ENCODE peak calls at places on chromosome 13, in nine cellular contexts. X is ELF-1; B is GDM1; P is NCI-H774; S is stimulated activated CD4-positive, alpha-beta T cell treated with anti-CD3 and anti-CD28 coated beads, Interleukin-12 subunit alpha, Interleukin-12 subunit beta, amount 100 ng/mL, for 4 hours; W is T-helper 22 cell; H is kidney tubule cell; K is astrocyte of the spinal cord; N is NCI-H460. U is an unnamed sample.

GRCh38 chr13:99766641-99767045 is 204.9 kb downstream of the ZIC5 start:
- DNase-seq in X (peak), B (no peak), P (no peak), S (no peak), W (no peak), H (peak), K (no peak), N (no peak), U (peak)

GRCh38 chr13:49561064-49561410 is 24.3 kb downstream of the RCBTB1 start:
- DNase-seq in X (peak), B (no peak), P (no peak), S (no peak), W (no peak), H (peak), K (no peak), N (no peak), U (peak)

GRCh38 chr13:65787087-65787486 is 1443.0 kb downstream of the PCDH9 start:
- DNase-seq in X (no peak), B (no peak), P (no peak), S (no peak), W (no peak), H (no peak), K (no peak), N (no peak), U (no peak)

GRCh38 chr13:82010780-82011179 is 1669.9 kb upstream of the SPRY2 start:
- DNase-seq in X (no peak), B (no peak), P (no peak), S (no peak), W (no peak), H (no peak), K (peak), N (no peak), U (no peak)

GRCh38 chr13:99617474-99618255 is 116.4 kb downstream of the TM9SF2 start:
- DNase-seq in X (peak), B (peak), P (peak), S (no peak), W (no peak), H (peak), K (peak), N (peak), U (peak)

GRCh38 chr13:58495668-58496067 is 864.1 kb downstream of the PCDH17 start:
- DNase-seq in X (no peak), B (no peak), P (no peak), S (no peak), W (no peak), H (no peak), K (no peak), N (no peak), U (peak)

GRCh38 chr13:50448535-50448981 is 394.9 kb downstream of the DLEU7 start:
- DNase-seq in X (no peak), B (no peak), P (peak), S (no peak), W (no peak), H (peak), K (no peak), N (no peak), U (peak)

GRCh38 chr13:50080158-50080855 is 65.1 kb downstream of the KCNRG start:
- DNase-seq in X (peak), B (no peak), P (peak), S (peak), W (peak), H (peak), K (peak), N (no peak), U (no peak)

GRCh38 chr13:106033634-106034033 is 501.8 kb downstream of the EFNB2 start:
- DNase-seq in X (no peak), B (no peak), P (no peak), S (no peak), W (no peak), H (no peak), K (peak), N (no peak), U (peak)

GRCh38 chr13:27549406-27549981 is 70.8 kb downstream of the LNX2 start:
- DNase-seq in X (no peak), B (no peak), P (peak), S (no peak), W (no peak), H (no peak), K (no peak), N (no peak), U (peak)

GRCh38 chr13:113742000-113742441 is 17.0 kb upstream of the TMEM255B start:
- DNase-seq in X (peak), B (no peak), P (no peak), S (no peak), W (no peak), H (peak), K (no peak), N (peak), U (peak)

GRCh38 chr13:46683879-46684278 is 113.1 kb downstream of the ESD start:
- DNase-seq in X (no peak), B (no peak), P (no peak), S (no peak), W (no peak), H (no peak), K (peak), N (no peak), U (no peak)

GRCh38 chr13:33870046-33870668 is 52.2 kb downstream of the RFC3 start:
- DNase-seq in X (no peak), B (no peak), P (peak), S (no peak), W (no peak), H (no peak), K (no peak), N (no peak), U (no peak)

GRCh38 chr13:104779311-104779710 is 1713.1 kb upstream of the SLC10A2 start:
- DNase-seq in X (no peak), B (no peak), P (peak), S (no peak), W (no peak), H (peak), K (peak), N (no peak), U (no peak)

GRCh38 chr13:75415720-75416119 is 66.2 kb downstream of the TBC1D4 start:
- DNase-seq in X (no peak), B (no peak), P (no peak), S (no peak), W (no peak), H (peak), K (peak), N (peak), U (peak)

GRCh38 chr13:71417205-71417604 is 449.8 kb downstream of the DACH1 start:
- DNase-seq in X (no peak), B (no peak), P (no peak), S (no peak), W (no peak), H (peak), K (peak), N (no peak), U (peak)

GRCh38 chr13:93505104-93505952 is 278.7 kb downstream of the GPC6 start:
- DNase-seq in X (no peak), B (no peak), P (no peak), S (no peak), W (no peak), H (peak), K (peak), N (no peak), U (peak)

GRCh38 chr13:40981949-40982348 is 37.2 kb downstream of the ELF1 start:
- DNase-seq in X (no peak), B (no peak), P (no peak), S (no peak), W (no peak), H (no peak), K (no peak), N (no peak), U (no peak)

GRCh38 chr13:51479199-51479523 is 26.3 kb upstream of the INTS6 start:
- DNase-seq in X (no peak), B (no peak), P (no peak), S (no peak), W (no peak), H (peak), K (peak), N (no peak), U (peak)

GRCh38 chr13:25899952-25900351 is 151.9 kb downstream of the SHISA2 start:
- DNase-seq in X (no peak), B (no peak), P (no peak), S (no peak), W (no peak), H (no peak), K (no peak), N (no peak), U (no peak)

GRCh38 chr13:24716011-24716410 is 35.8 kb downstream of the ATP12A start:
- DNase-seq in X (peak), B (peak), P (no peak), S (no peak), W (no peak), H (no peak), K (no peak), N (no peak), U (no peak)

GRCh38 chr13:57716295-57716694 is 84.8 kb downstream of the PCDH17 start:
- DNase-seq in X (peak), B (no peak), P (no peak), S (no peak), W (no peak), H (peak), K (no peak), N (no peak), U (peak)

GRCh38 chr13:53054569-53054968 is 26.0 kb downstream of the OLFM4 start:
- DNase-seq in X (no peak), B (no peak), P (no peak), S (no peak), W (no peak), H (no peak), K (no peak), N (no peak), U (no peak)

GRCh38 chr13:26602783-26603182 is 45.3 kb downstream of the WASF3 start:
- DNase-seq in X (no peak), B (no peak), P (no peak), S (no peak), W (no peak), H (no peak), K (no peak), N (no peak), U (no peak)

GRCh38 chr13:111322001-111322915 is 1.8 kb downstream of the TEX29 start:
- DNase-seq in X (no peak), B (no peak), P (no peak), S (no peak), W (no peak), H (no peak), K (no peak), N (no peak), U (no peak)

GRCh38 chr13:40340368-40341085 is 325.9 kb downstream of the FOXO1 start:
- DNase-seq in X (peak), B (no peak), P (no peak), S (no peak), W (no peak), H (no peak), K (no peak), N (no peak), U (peak)

GRCh38 chr13:97222934-97223710 is 989 bp downstream of the MBNL2 start:
- DNase-seq in X (no peak), B (no peak), P (peak), S (no peak), W (no peak), H (peak), K (no peak), N (peak), U (peak)

GRCh38 chr13:106349080-106349841 is 186.2 kb downstream of the EFNB2 start:
- DNase-seq in X (peak), B (no peak), P (peak), S (no peak), W (no peak), H (peak), K (peak), N (no peak), U (peak)

GRCh38 chr13:59880468-59880867 is 283.3 kb downstream of the DIAPH3 start:
- DNase-seq in X (no peak), B (no peak), P (no peak), S (no peak), W (no peak), H (no peak), K (no peak), N (no peak), U (no peak)

GRCh38 chr13:35995136-35995535 is 136.0 kb downstream of the DCLK1 start:
- DNase-seq in X (no peak), B (no peak), P (no peak), S (no peak), W (no peak), H (no peak), K (no peak), N (no peak), U (no peak)

GRCh38 chr13:89163081-89163480 is 1491.9 kb downstream of the SLITRK5 start:
- DNase-seq in X (peak), B (no peak), P (no peak), S (no peak), W (no peak), H (no peak), K (no peak), N (no peak), U (no peak)

GRCh38 chr13:44713793-44714469 is 137.8 kb upstream of the TSC22D1 start:
- DNase-seq in X (peak), B (no peak), P (no peak), S (no peak), W (no peak), H (peak), K (peak), N (peak), U (peak)

GRCh38 chr13:109723046-109723445 is 63.3 kb downstream of the IRS2 start:
- DNase-seq in X (no peak), B (no peak), P (no peak), S (no peak), W (no peak), H (no peak), K (no peak), N (no peak), U (no peak)

GRCh38 chr13:22897571-22898314 is 283.0 kb upstream of the SGCG start:
- DNase-seq in X (no peak), B (no peak), P (no peak), S (no peak), W (no peak), H (no peak), K (no peak), N (no peak), U (no peak)

GRCh38 chr13:41694902-41695301 is 237.6 kb downstream of the RGCC start:
- DNase-seq in X (no peak), B (no peak), P (no peak), S (no peak), W (no peak), H (peak), K (peak), N (peak), U (peak)

GRCh38 chr13:109610517-109610916 is 175.9 kb downstream of the IRS2 start:
- DNase-seq in X (peak), B (peak), P (no peak), S (peak), W (no peak), H (peak), K (no peak), N (peak), U (no peak)

GRCh38 chr13:102212729-102213128 is 189.1 kb downstream of the FGF14 start:
- DNase-seq in X (no peak), B (no peak), P (no peak), S (no peak), W (no peak), H (no peak), K (no peak), N (no peak), U (no peak)

GRCh38 chr13:82356667-82357066 is 1525.6 kb downstream of the SLITRK1 start:
- DNase-seq in X (no peak), B (no peak), P (no peak), S (no peak), W (no peak), H (no peak), K (peak), N (peak), U (peak)

GRCh38 chr13:99196466-99197256 is 4.0 kb upstream of the UBAC2 start:
- DNase-seq in X (no peak), B (no peak), P (no peak), S (no peak), W (no peak), H (peak), K (peak), N (no peak), U (no peak)